ENCODE peak calls at places on chromosomes 4 and X, in four cellular contexts. P, V, E and W are unnamed samples.
A peak's percentile ranks its signal among the peaks of the same experiment; 100 is the strongest.

GRCh38 chrX:118520206-118520857 is 24.7 kb downstream of the DOCK11 start:
- DNase-seq in V (no peak), E (no peak), P (no peak), W (no peak)

GRCh38 chrX:65702956-65703355 is 35.5 kb downstream of the MSN start:
- DNase-seq in P (no peak), E (no peak), V (no peak), W (no peak)

GRCh38 chr4:76781698-76782595 is 116.0 kb downstream of the SOWAHB start:
- DNase-seq in E (no peak), P (no peak), V (no peak), W (no peak)

GRCh38 chrX:25206761-25207160 is 191.0 kb upstream of the ARX start:
- DNase-seq in P (no peak), V (no peak), E (no peak), W (no peak)

GRCh38 chr4:82899339-82899738 is 1.2 kb upstream of the THAP9 start:
- DNase-seq in V (no peak), E (no peak), P (no peak), W (no peak)

GRCh38 chrX:65726708-65727107 is 59.3 kb downstream of the MSN start:
- DNase-seq in E (no peak), P (no peak), V (no peak), W (no peak)

GRCh38 chr4:8414377-8414776 is 26.1 kb downstream of the ACOX3 start:
- DNase-seq in P (no peak), V (no peak), E (no peak), W (no peak)

GRCh38 chr4:165433529-165433928 is 54.7 kb downstream of the CPE start:
- DNase-seq in P (no peak), V (no peak), E (no peak), W (no peak)

GRCh38 chrX:152306331-152306730 is 144.8 kb downstream of the GABRA3 start:
- DNase-seq in V (no peak), E (no peak), P (no peak), W (no peak)

GRCh38 chr4:2866891-2867290 is 23.2 kb downstream of the ADD1 start:
- DNase-seq in V (no peak), P (no peak), E (no peak), W (no peak)

GRCh38 chrX:138845791-138846190 is 134.3 kb upstream of the FGF13 start:
- DNase-seq in V (no peak), E (no peak), P (no peak), W (no peak)

GRCh38 chr4:176238819-176239218 is 30.2 kb downstream of the ASB5 start:
- DNase-seq in P (no peak), V (no peak), E (no peak), W (no peak)

GRCh38 chr4:10623241-10623640 is 61.3 kb downstream of the CLNK start:
- DNase-seq in E (no peak), V (no peak), P (no peak), W (no peak)

GRCh38 chr4:121176082-121176706 is 12.1 kb upstream of the TNIP3 start:
- DNase-seq in V (no peak), E (no peak), P (no peak), W (no peak)

GRCh38 chr4:141077611-141078225 is 55.6 kb downstream of the RNF150 start:
- DNase-seq in P (no peak), V (no peak), E (no peak), W (no peak)

GRCh38 chr4:74018771-74019170 is 19.7 kb downstream of the CXCL3 start:
- DNase-seq in V (no peak), P (no peak), E (no peak), W (no peak)

GRCh38 chr4:150010525-150011126 is 67.6 kb upstream of the DCLK2 start:
- DNase-seq in V (no peak), E (peak; percentile 74), P (peak; percentile 26), W (no peak)

GRCh38 chr4:121510260-121510942 is 129.6 kb upstream of the QRFPR start:
- DNase-seq in E (no peak), P (no peak), V (no peak), W (no peak)

GRCh38 chr4:132195181-132195580 is 953.9 kb upstream of the PCDH10 start:
- DNase-seq in V (no peak), E (no peak), P (no peak), W (no peak)

GRCh38 chrX:69362889-69363288 is 141.2 kb upstream of the NALF2 start:
- DNase-seq in P (no peak), V (no peak), E (no peak), W (no peak)

GRCh38 chr4:150078041-150078995 is at the start of gene DCLK2:
- DNase-seq in V (peak; percentile 82), P (peak; percentile 55), E (peak; percentile 78), W (peak; percentile 88)

GRCh38 chrX:5337160-5337559 is 891.5 kb downstream of the NLGN4X start:
- DNase-seq in P (no peak), E (no peak), V (no peak), W (no peak)

GRCh38 chr4:169791527-169792156 is 33.9 kb upstream of the HPF1 start:
- DNase-seq in P (no peak), V (no peak), E (peak; percentile 66), W (no peak)

GRCh38 chrX:69314436-69315348 is 149.4 kb upstream of the PJA1 start:
- DNase-seq in V (no peak), E (no peak), P (peak; percentile 21), W (no peak)

GRCh38 chr4:87659247-87659931 is 9.3 kb downstream of the DMP1 start:
- DNase-seq in P (no peak), V (no peak), E (no peak), W (no peak)

GRCh38 chrX:20204354-20204753 is 62.4 kb downstream of the RPS6KA3 start:
- DNase-seq in V (no peak), P (no peak), E (no peak), W (no peak)

GRCh38 chr4:183658362-183659028 is 490 bp downstream of the RWDD4 start:
- DNase-seq in P (no peak), V (no peak), E (peak; percentile 42), W (peak; percentile 86)

GRCh38 chr4:6422105-6422504 is 50.3 kb downstream of the PPP2R2C start:
- DNase-seq in E (no peak), V (no peak), P (no peak), W (peak; percentile 70)

GRCh38 chr4:16448240-16448639 is 222.0 kb upstream of the TAPT1 start:
- DNase-seq in E (no peak), V (no peak), P (no peak), W (no peak)

GRCh38 chr4:89829470-89830138 is 7.4 kb downstream of the SNCA start:
- DNase-seq in V (no peak), P (no peak), E (no peak), W (no peak)

GRCh38 chrX:123989235-123989634 is 27.7 kb downstream of the STAG2 start:
- DNase-seq in P (no peak), V (no peak), E (no peak), W (no peak)

GRCh38 chr4:162943263-162943662 is 223.4 kb downstream of the NAF1 start:
- DNase-seq in P (no peak), E (no peak), V (no peak), W (no peak)
- TF ChIP-seq CTCF in P (no peak), E (peak; percentile 18), V (no peak), W (no peak)

GRCh38 chrX:42616981-42617380 is 161.0 kb downstream of the PPP1R2C start:
- DNase-seq in V (no peak), P (no peak), E (no peak), W (no peak)

GRCh38 chrX:42619068-42619467 is 158.9 kb downstream of the PPP1R2C start:
- DNase-seq in P (no peak), V (no peak), E (no peak), W (no peak)

GRCh38 chrX:42615161-42615563 is 162.8 kb downstream of the PPP1R2C start:
- DNase-seq in V (no peak), E (no peak), P (no peak), W (no peak)
- TF ChIP-seq CTCF in V (no peak), E (no peak), P (no peak), W (no peak)

DNA sequence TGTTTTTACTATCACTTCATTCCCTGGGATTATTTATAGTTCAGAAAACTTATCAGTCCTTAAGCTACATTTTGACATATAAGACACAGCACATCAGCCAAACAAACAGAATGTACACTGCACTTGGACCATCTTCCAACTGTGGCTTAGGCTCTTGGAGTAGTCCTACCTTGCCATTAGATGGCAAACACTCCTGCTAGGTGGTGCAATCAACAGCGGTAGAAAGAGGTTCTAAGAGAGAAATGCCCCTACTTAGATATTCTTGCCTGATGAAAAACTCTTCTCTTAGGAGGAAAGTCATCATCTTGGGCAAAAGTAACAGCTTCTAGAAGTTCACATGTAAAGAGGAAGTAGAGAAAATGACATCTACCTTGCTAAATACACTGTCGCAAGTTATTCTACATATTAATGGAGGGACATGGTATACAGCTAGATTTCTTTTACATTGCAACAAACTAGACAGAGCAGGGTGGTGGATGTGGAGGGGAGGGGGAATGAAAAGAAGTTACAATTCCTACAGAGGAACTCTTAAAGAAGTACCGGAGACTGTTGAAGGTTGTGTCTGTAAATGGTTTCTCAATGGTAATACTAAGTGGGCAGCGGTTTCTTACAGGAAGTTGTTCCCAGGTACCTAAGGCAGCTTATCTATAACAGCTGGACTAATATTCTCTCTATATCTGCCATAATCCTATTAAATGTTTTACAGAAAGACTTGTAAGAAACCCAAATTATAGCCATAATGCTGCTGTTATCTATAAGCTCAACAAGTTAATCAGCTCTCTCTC is 8.1 kb upstream of the STPG2 start:
- DNase-seq in V (no peak), P (no peak), E (no peak), W (no peak)
- TF ChIP-seq CTCF in V (no peak), P (no peak), E (no peak), W (no peak)

DNA sequence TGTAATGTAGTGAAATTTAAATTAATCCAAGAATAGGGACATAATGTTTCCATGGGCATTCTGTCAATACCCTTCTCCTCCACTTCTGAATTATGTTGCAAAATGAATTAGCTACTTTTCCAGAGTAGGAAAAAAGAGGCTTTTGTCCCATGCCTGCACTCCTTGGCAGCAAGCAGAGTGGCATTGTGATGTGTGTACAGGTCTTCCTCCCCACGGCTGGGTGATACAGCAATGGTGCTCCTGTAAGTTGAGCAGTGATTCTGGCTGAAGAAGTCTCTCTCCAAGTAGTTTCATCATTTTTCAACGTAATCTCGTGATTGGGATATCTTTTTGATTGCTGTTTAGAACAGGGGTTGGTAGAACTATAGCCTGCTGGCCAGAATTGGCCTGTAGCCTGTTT is 59.9 kb downstream of the KIT start:
- DNase-seq in V (no peak), E (no peak), P (no peak), W (no peak)
- TF ChIP-seq CTCF in V (no peak), E (no peak), P (no peak), W (no peak)

DNA sequence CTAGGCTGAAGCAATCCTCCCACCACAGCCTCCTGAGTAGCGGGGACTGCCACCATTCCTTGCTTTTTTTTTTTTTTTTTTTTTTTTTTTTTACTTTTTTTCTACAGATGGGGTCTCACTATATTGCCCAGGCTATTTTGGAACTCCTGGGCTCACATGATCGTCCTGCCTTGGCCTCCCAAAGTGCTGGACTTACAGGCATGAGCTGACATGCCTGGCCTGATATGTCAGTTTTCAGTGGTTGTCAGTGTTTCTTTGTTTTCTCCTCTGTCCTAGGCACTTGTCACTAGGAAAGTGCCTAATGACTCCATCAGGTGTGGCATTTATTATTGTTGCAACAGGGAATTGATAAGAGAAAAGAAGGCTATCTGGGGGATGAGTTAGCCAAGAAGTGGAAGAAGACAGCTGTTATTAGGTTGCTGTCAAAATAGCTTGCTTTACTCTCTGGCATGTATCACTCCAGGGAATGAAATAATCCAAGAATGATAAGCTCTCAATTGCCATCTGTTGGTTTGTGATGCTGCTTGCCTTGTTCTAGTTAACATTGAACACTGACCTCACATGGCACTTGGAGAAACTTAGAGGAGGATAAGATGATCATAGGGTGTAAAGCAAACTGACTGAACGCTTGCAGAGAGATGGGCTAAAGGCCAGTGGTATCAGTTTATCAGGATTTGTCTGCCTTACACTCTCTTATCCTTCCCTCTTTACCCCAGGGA is 41.8 kb downstream of the TMEM164 start:
- DNase-seq in P (no peak), E (no peak), V (no peak), W (no peak)
- TF ChIP-seq CTCF in P (no peak), E (no peak), V (no peak), W (no peak)